ENCODE peak calls at places on chromosomes 12 and 14, in eight cellular contexts. One of them, this sample, is unnamed.
A peak's percentile ranks its signal among the peaks of the same experiment; 100 is the strongest.

GRCh38 chr12:114873656-114874055 is 189.7 kb upstream of the TBX3 start:
- DNase-seq in stomach: no peak
- DNase-seq in psoas muscle: no peak
- DNase-seq in body of pancreas: no peak
- DNase-seq in astrocyte: no peak
- DNase-seq in lower lobe of right lung: no peak
- DNase-seq in HepG2: no peak
- DNase-seq in uterus: no peak
- DNase-seq in this sample: no peak

GRCh38 chr12:28708918-28709371 is 440.1 kb upstream of the FAR2 start:
- DNase-seq in stomach: no peak
- DNase-seq in psoas muscle: no peak
- DNase-seq in body of pancreas: no peak
- DNase-seq in astrocyte: peak; percentile 77
- DNase-seq in lower lobe of right lung: no peak
- DNase-seq in HepG2: no peak
- DNase-seq in uterus: no peak
- DNase-seq in this sample: no peak

GRCh38 chr14:94100847-94101246 is 9.7 kb upstream of the IFI27 start:
- DNase-seq in stomach: no peak
- DNase-seq in psoas muscle: no peak
- DNase-seq in body of pancreas: no peak
- DNase-seq in astrocyte: peak; percentile 65
- DNase-seq in lower lobe of right lung: no peak
- DNase-seq in HepG2: no peak
- DNase-seq in uterus: no peak
- DNase-seq in this sample: no peak

GRCh38 chr12:18391136-18391535 is 129.8 kb downstream of the PIK3C2G start:
- DNase-seq in stomach: no peak
- DNase-seq in psoas muscle: no peak
- DNase-seq in body of pancreas: no peak
- DNase-seq in astrocyte: no peak
- DNase-seq in lower lobe of right lung: no peak
- DNase-seq in HepG2: no peak
- DNase-seq in uterus: no peak
- DNase-seq in this sample: no peak

GRCh38 chr14:63852271-63852816 is 460 bp upstream of the SYNE2 start:
- DNase-seq in stomach: no peak
- DNase-seq in psoas muscle: no peak
- DNase-seq in body of pancreas: peak; percentile 31
- DNase-seq in astrocyte: peak; percentile 24
- DNase-seq in lower lobe of right lung: no peak
- DNase-seq in HepG2: no peak
- DNase-seq in uterus: no peak
- DNase-seq in this sample: no peak

GRCh38 chr12:92416385-92416812 is 270.8 kb upstream of the BTG1 start:
- DNase-seq in stomach: no peak
- DNase-seq in psoas muscle: no peak
- DNase-seq in body of pancreas: no peak
- DNase-seq in astrocyte: no peak
- DNase-seq in lower lobe of right lung: no peak
- DNase-seq in HepG2: no peak
- DNase-seq in uterus: no peak
- DNase-seq in this sample: no peak

GRCh38 chr14:31990959-31991541 is 86.1 kb upstream of the ARHGAP5 start:
- DNase-seq in stomach: no peak
- DNase-seq in psoas muscle: no peak
- DNase-seq in body of pancreas: no peak
- DNase-seq in astrocyte: peak; percentile 82
- DNase-seq in lower lobe of right lung: no peak
- DNase-seq in HepG2: peak; percentile 77
- DNase-seq in uterus: no peak
- DNase-seq in this sample: no peak

GRCh38 chr12:112788205-112788604 is 3.3 kb upstream of the RPH3A start:
- DNase-seq in stomach: no peak
- DNase-seq in psoas muscle: no peak
- DNase-seq in body of pancreas: no peak
- DNase-seq in astrocyte: no peak
- DNase-seq in lower lobe of right lung: no peak
- DNase-seq in HepG2: no peak
- DNase-seq in uterus: no peak
- DNase-seq in this sample: no peak

GRCh38 chr14:92499216-92499615 is 14.4 kb upstream of the RIN3 start:
- DNase-seq in stomach: no peak
- DNase-seq in psoas muscle: no peak
- DNase-seq in body of pancreas: no peak
- DNase-seq in astrocyte: no peak
- DNase-seq in lower lobe of right lung: no peak
- DNase-seq in HepG2: no peak
- DNase-seq in uterus: no peak
- DNase-seq in this sample: no peak

GRCh38 chr12:91892081-91892855 is 253.4 kb downstream of the BTG1 start:
- DNase-seq in stomach: no peak
- DNase-seq in psoas muscle: no peak
- DNase-seq in body of pancreas: no peak
- DNase-seq in astrocyte: no peak
- DNase-seq in lower lobe of right lung: no peak
- DNase-seq in HepG2: no peak
- DNase-seq in uterus: no peak
- DNase-seq in this sample: no peak

GRCh38 chr12:49331360-49332222 is 5.4 kb downstream of the C1QL4 start:
- DNase-seq in stomach: peak; percentile 73
- DNase-seq in psoas muscle: peak; percentile 82
- DNase-seq in body of pancreas: peak; percentile 87
- DNase-seq in astrocyte: peak; percentile 44
- DNase-seq in lower lobe of right lung: peak; percentile 76
- DNase-seq in HepG2: peak; percentile 53
- DNase-seq in uterus: peak; percentile 39
- DNase-seq in this sample: no peak

GRCh38 chr14:32190713-32191112 is 11.1 kb upstream of the RNU6-7 start:
- DNase-seq in stomach: no peak
- DNase-seq in psoas muscle: no peak
- DNase-seq in body of pancreas: no peak
- DNase-seq in astrocyte: peak; percentile 18
- DNase-seq in lower lobe of right lung: no peak
- DNase-seq in HepG2: no peak
- DNase-seq in uterus: no peak
- DNase-seq in this sample: no peak

GRCh38 chr14:94342334-94342934 is 19.3 kb upstream of the SERPINA6 start:
- DNase-seq in stomach: peak; percentile 91
- DNase-seq in psoas muscle: peak; percentile 76
- DNase-seq in body of pancreas: peak; percentile 87
- DNase-seq in astrocyte: peak; percentile 100
- DNase-seq in lower lobe of right lung: peak; percentile 80
- DNase-seq in HepG2: peak; percentile 82
- DNase-seq in uterus: peak; percentile 76
- DNase-seq in this sample: no peak

GRCh38 chr12:49624919-49625577 is 1.7 kb downstream of the PRPF40B start:
- DNase-seq in stomach: no peak
- DNase-seq in psoas muscle: no peak
- DNase-seq in body of pancreas: peak; percentile 26
- DNase-seq in astrocyte: peak; percentile 56
- DNase-seq in lower lobe of right lung: no peak
- DNase-seq in HepG2: no peak
- DNase-seq in uterus: no peak
- DNase-seq in this sample: no peak

GRCh38 chr14:87992720-87993484 is at the start of gene GALC:
- DNase-seq in stomach: peak; percentile 96
- DNase-seq in psoas muscle: peak; percentile 97
- DNase-seq in body of pancreas: peak; percentile 96
- DNase-seq in astrocyte: peak; percentile 90
- DNase-seq in lower lobe of right lung: peak; percentile 98
- DNase-seq in HepG2: no peak
- DNase-seq in uterus: peak; percentile 94
- DNase-seq in this sample: peak; percentile 95

GRCh38 chr14:60488175-60488574 is 2.3 kb upstream of the C14orf39 start:
- DNase-seq in stomach: no peak
- DNase-seq in psoas muscle: no peak
- DNase-seq in body of pancreas: no peak
- DNase-seq in astrocyte: no peak
- DNase-seq in lower lobe of right lung: no peak
- DNase-seq in HepG2: no peak
- DNase-seq in uterus: no peak
- DNase-seq in this sample: no peak
- TF ChIP-seq CTCF in stomach: no peak
- TF ChIP-seq CTCF in psoas muscle: no peak
- TF ChIP-seq CTCF in body of pancreas: no peak
- TF ChIP-seq CTCF in astrocyte: no peak
- TF ChIP-seq CTCF in lower lobe of right lung: no peak
- TF ChIP-seq CTCF in HepG2: no peak
- TF ChIP-seq CTCF in uterus: no peak
- TF ChIP-seq CTCF in this sample: no peak

GRCh38 chr12:116381744-116382455 is 104.4 kb upstream of the MED13L start:
- DNase-seq in stomach: no peak
- DNase-seq in psoas muscle: no peak
- DNase-seq in body of pancreas: no peak
- DNase-seq in astrocyte: peak; percentile 98
- DNase-seq in lower lobe of right lung: no peak
- DNase-seq in HepG2: no peak
- DNase-seq in uterus: no peak
- DNase-seq in this sample: no peak
- H3K4me3 ChIP-seq in stomach: no peak overlapping the region
- H3K4me3 ChIP-seq in psoas muscle: no peak overlapping the region
- H3K4me3 ChIP-seq in body of pancreas: no peak overlapping the region
- H3K4me3 ChIP-seq in astrocyte: peak overlapping the region; percentile 21
- H3K4me3 ChIP-seq in lower lobe of right lung: no peak overlapping the region
- H3K4me3 ChIP-seq in HepG2: no peak overlapping the region
- H3K4me3 ChIP-seq in uterus: no peak overlapping the region
- H3K4me3 ChIP-seq in this sample: no peak overlapping the region

DNA sequence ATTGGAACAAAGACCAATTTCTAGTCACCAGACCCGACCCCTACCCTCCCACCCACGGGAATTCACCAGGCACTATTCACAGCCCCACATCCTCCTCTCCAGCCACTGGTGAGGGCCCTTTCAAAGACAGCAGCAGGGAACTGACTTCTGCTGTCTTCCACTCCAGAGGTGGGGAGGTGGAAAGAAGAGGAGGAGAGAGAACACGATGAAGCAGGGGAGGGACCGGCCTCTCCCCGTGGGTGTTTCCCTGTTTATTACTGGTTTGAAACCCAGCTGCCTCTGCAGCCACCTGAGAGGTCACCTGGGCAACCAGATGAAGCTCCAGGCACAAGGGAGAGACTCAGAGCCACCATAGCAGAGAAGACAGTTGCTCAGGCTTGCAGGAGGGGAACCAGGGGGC is 23.1 kb downstream of the ANO2 start:
- DNase-seq in stomach: no peak
- DNase-seq in psoas muscle: no peak
- DNase-seq in body of pancreas: no peak
- DNase-seq in astrocyte: no peak
- DNase-seq in lower lobe of right lung: no peak
- DNase-seq in HepG2: no peak
- DNase-seq in uterus: no peak
- DNase-seq in this sample: no peak
- H3K4me1 ChIP-seq in stomach: no peaks in the 10 kb centered on the region
- H3K4me1 ChIP-seq in psoas muscle: no peaks in the 10 kb centered on the region
- H3K4me1 ChIP-seq in body of pancreas: no peaks in the 10 kb centered on the region
- H3K4me1 ChIP-seq in astrocyte: no peaks in the 10 kb centered on the region
- H3K4me1 ChIP-seq in lower lobe of right lung: no peaks in the 10 kb centered on the region
- H3K4me1 ChIP-seq in HepG2: no peaks in the 10 kb centered on the region
- H3K4me1 ChIP-seq in uterus: no peaks in the 10 kb centered on the region
- H3K4me1 ChIP-seq in this sample: no peaks in the 10 kb centered on the region

DNA sequence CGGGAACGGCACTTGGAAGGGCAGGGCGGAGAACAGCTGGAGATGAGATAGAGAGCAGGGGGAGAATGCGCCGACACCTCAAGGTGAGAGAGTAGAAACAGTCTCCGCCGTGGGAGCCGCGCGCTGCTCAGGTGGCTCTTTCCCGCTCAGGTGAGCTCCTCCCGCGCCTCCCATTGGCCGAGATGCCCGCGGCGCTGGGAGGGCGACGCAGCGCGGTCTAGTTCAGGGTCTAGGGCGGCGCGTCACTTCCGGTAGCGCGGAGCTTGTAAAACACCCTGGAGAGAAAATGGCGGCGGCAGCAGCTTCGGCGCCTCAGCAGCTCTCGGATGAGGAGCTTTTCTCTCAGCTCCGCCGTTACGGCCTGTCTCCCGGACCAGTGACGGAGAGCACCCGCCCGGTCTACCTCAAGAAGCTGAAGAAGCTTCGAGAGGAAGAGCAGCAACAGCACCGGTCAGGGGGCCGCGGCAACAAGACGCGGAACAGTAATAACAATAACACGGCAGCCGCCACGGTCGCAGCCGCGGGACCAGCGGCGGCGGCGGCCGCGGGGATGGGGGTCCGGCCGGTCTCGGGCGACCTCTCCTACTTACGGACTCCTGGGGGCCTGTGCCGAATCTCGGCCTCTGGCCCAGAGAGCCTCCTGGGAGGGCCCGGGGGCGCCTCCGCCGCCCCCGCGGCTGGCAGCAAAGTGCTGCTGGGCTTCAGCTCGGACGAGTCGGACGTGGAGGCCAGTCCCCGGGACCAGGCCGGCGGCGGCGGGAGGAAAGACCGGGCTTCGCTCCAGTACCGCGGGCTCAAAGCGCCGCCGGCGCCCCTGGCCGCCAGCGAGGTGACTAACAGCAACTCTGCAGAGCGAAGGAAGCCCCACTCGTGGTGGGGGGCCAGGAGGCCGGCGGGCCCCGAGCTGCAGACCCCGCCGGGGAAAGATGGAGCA is at the start of gene LEMD3:
- DNase-seq in stomach: peak; percentile 98
- DNase-seq in psoas muscle: peak; percentile 94
- DNase-seq in body of pancreas: peak; percentile 99
- DNase-seq in astrocyte: peak; percentile 81
- DNase-seq in lower lobe of right lung: peak; percentile 98
- DNase-seq in HepG2: peak; percentile 90
- DNase-seq in uterus: peak; percentile 93
- DNase-seq in this sample: peak; percentile 90
- TF ChIP-seq CTCF in stomach: no peak
- TF ChIP-seq CTCF in psoas muscle: no peak
- TF ChIP-seq CTCF in body of pancreas: no peak
- TF ChIP-seq CTCF in astrocyte: no peak
- TF ChIP-seq CTCF in lower lobe of right lung: no peak
- TF ChIP-seq CTCF in HepG2: no peak
- TF ChIP-seq CTCF in uterus: peak; percentile 3
- TF ChIP-seq CTCF in this sample: no peak

GRCh38 chr14:70644016-70644415 is 2.3 kb downstream of the TTC9 start:
- DNase-seq in stomach: no peak
- DNase-seq in psoas muscle: no peak
- DNase-seq in body of pancreas: no peak
- DNase-seq in astrocyte: no peak
- DNase-seq in lower lobe of right lung: no peak
- DNase-seq in HepG2: no peak
- DNase-seq in uterus: no peak
- DNase-seq in this sample: no peak
- H3K4me3 ChIP-seq in stomach: peak overlapping the region; percentile 80
- H3K4me3 ChIP-seq in psoas muscle: no peak overlapping the region
- H3K4me3 ChIP-seq in body of pancreas: no peak overlapping the region
- H3K4me3 ChIP-seq in astrocyte: no peak overlapping the region
- H3K4me3 ChIP-seq in lower lobe of right lung: peak overlapping the region; percentile 85
- H3K4me3 ChIP-seq in HepG2: no peak overlapping the region
- H3K4me3 ChIP-seq in uterus: no peak overlapping the region
- H3K4me3 ChIP-seq in this sample: peak overlapping the region; percentile 74

This sample was measured in CD8-positive, alpha-beta T cell.